ENCODE peak calls at places on chromosomes 13 and 19, in four cellular contexts. B is tibial nerve, Z is heart right ventricle, W is esophagus muscularis mucosa. S is an unnamed sample. For H3K27me3, the result is how much of the 10 kb centered on the place peaks cover.

GRCh38 chr13:113726961-113727411 is 32.0 kb upstream of the TMEM255B start:
- DNase-seq in Z (no peak), B (no peak), W (no peak), S (no peak)

GRCh38 chr13:23723463-23723862 is 153.3 kb downstream of the TNFRSF19 start:
- DNase-seq in Z (no peak), B (no peak), W (no peak), S (no peak)

GRCh38 chr19:54105796-54106195 is 3.1 kb downstream of the NDUFA3 start:
- DNase-seq in B (no peak), W (no peak), Z (no peak), S (no peak)

GRCh38 chr13:110589991-110590390 is 25.4 kb upstream of the NAXD start:
- DNase-seq in Z (no peak), W (no peak), B (no peak), S (no peak)

GRCh38 chr19:1237027-1237659 is 662 bp downstream of the CBARP start:
- DNase-seq in Z (no peak), W (no peak), B (no peak), S (no peak)

GRCh38 chr13:99677388-99677951 is 176.2 kb downstream of the TM9SF2 start:
- DNase-seq in Z (no peak), W (peak), B (no peak), S (no peak)

GRCh38 chr13:28440774-28441532 is 54.0 kb downstream of the FLT1 start:
- DNase-seq in W (no peak), B (no peak), Z (no peak), S (no peak)

GRCh38 chr19:51735759-51736449 is 12.1 kb upstream of the HAS1 start:
- DNase-seq in Z (peak), W (no peak), B (peak), S (no peak)

GRCh38 chr19:48249502-48250014 is 6.2 kb downstream of the CARD8 start:
- DNase-seq in B (peak), W (no peak), Z (peak), S (no peak)

GRCh38 chr13:113203507-113204377 is 4.7 kb downstream of the PCID2 start:
- DNase-seq in B (no peak), W (no peak), Z (peak), S (no peak)

GRCh38 chr13:75432045-75432444 is 49.9 kb downstream of the TBC1D4 start:
- DNase-seq in B (no peak), W (no peak), Z (no peak), S (no peak)

GRCh38 chr19:8641908-8642547 is 11.6 kb downstream of the NFILZ start:
- DNase-seq in B (peak), W (no peak), Z (no peak), S (peak)

GRCh38 chr13:60584976-60585375 is 188.0 kb downstream of the TDRD3 start:
- DNase-seq in W (no peak), Z (no peak), B (peak), S (no peak)

GRCh38 chr13:59677966-59678814 is 485.5 kb downstream of the DIAPH3 start:
- DNase-seq in B (peak), Z (peak), W (no peak), S (no peak)

GRCh38 chr13:48402325-48402962 is 10.5 kb downstream of the LPAR6 start:
- DNase-seq in Z (no peak), B (no peak), W (no peak), S (no peak)

GRCh38 chr19:29845576-29846176 is 33.9 kb downstream of the CCNE1 start:
- DNase-seq in W (no peak), Z (peak), B (no peak), S (no peak)

GRCh38 chr13:114097504-114097892 is 34.9 kb downstream of the RASA3 start:
- DNase-seq in W (no peak), Z (no peak), B (no peak), S (no peak)

GRCh38 chr13:80669112-80669511 is 328.2 kb upstream of the SPRY2 start:
- DNase-seq in B (no peak), Z (no peak), W (no peak), S (no peak)

DNA sequence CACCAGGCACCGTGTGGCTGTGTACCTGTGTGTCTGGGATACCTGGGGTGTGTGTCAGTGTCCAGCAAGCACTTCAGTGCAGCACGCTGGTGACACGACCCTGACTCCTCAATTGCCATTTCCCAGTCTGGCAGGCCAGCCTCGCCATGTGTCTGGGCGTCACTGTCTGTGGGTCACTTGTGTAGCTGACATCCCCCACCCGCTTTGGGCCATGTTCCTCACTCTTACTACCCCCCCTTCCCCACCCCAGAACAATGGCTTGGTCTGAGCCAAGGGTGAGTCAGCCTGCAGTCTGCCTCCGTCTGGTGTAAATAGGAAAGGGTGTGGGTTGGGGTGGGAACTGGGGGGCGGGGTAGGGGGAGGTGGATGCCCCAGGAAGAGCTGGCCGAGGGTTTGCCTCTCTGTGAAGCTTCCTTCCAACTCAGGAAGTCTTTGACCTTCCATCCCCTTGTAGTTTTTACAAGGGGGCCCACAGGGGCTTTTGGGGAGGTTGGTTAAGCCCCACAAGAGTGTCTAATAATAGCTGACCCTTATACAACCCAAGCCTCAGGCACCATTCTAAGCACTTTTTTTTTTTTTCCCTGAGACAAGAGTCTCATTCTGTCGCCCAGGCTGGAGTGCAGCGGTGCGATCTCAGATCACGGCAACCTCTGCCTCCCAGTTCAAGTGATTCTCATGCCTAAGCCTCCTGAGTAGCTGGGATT is 17.6 kb downstream of the NOVA2 start:
- DNase-seq in W (no peak), B (peak), Z (peak), S (peak)
- H3K27me3 ChIP-seq in W (half or more), B (under half), Z (under half), S (under half)

GRCh38 chr19:3836887-3837286 is 32.0 kb downstream of the ZFR2 start:
- DNase-seq in B (no peak), Z (no peak), W (no peak), S (no peak)

GRCh38 chr19:3837332-3837731 is 31.5 kb downstream of the ZFR2 start:
- DNase-seq in B (no peak), W (no peak), Z (no peak), S (no peak)

GRCh38 chr19:3833578-3834348 is 35.1 kb downstream of the ZFR2 start:
- DNase-seq in Z (no peak), B (no peak), W (no peak), S (no peak)

GRCh38 chr19:3834349-3835054 is 34.3 kb downstream of the ZFR2 start:
- DNase-seq in Z (no peak), W (no peak), B (no peak), S (no peak)

GRCh38 chr19:3835055-3835435 is 33.8 kb downstream of the ZFR2 start:
- DNase-seq in W (no peak), B (no peak), Z (no peak), S (no peak)
- H3K27me3 ChIP-seq in W (under half), B (under half), Z (under half), S (under half)

DNA sequence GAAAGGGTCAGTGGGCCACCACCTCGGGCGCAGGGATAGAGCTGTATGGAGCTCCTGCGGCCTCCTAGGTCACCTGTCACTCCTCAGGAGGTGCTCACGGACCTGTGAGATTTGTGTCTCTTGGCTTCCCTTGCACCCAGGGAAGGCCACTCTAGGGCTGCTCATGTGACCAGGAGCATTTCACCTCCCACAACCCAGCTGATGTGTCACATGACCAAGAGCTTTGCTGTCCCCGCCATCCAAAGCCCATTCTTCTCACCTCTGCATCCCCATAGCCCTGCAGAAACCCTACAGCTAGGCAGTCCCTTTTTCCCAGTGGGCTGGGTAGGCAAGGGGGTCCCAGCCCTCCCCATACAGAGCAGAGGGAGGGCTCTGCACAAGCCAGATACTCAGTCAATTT is 51.2 kb downstream of the TSHZ3 start:
- DNase-seq in B (no peak), Z (no peak), W (no peak), S (no peak)
- H3K27me3 ChIP-seq in B (under half), Z (under half), W (under half), S (under half)

GRCh38 chr13:112203614-112204013 is 136.7 kb downstream of the SOX1 start:
- DNase-seq in Z (no peak), B (no peak), W (no peak), S (no peak)
- H3K27me3 ChIP-seq in Z (half or more), B (under half), W (half or more), S (half or more)

GRCh38 chr19:46265217-46265828 is 31.5 kb upstream of the HIF3A start:
- DNase-seq in B (peak), W (peak), Z (peak), S (peak)
- H3K27me3 ChIP-seq in B (under half), W (under half), Z (under half), S (under half)

S was measured in SJSA1.